ENCODE peak calls at places on chromosomes 3 and 15, in seven cellular contexts. C is neuronal stem cell, Z is Panc1, D is mesendoderm, N is upper lobe of right lung, A is PC-3, U is OCI-LY7. P is an unnamed sample.

GRCh38 chr3:9099711-9100110 is 136.4 kb upstream of the RAD18 start:
- DNase-seq in C (no peak), Z (no peak), D (no peak), N (no peak), A (no peak), U (no peak), P (no peak)

GRCh38 chr3:45548724-45549123 is 45.8 kb upstream of the LIMD1 start:
- DNase-seq in C (no peak), Z (no peak), D (no peak), N (no peak), A (no peak), U (no peak), P (no peak)

GRCh38 chr3:149494022-149494758 is 19.7 kb downstream of the TM4SF4 start:
- DNase-seq in C (peak; percentile 54), Z (peak; percentile 46), D (peak; percentile 76), N (peak; percentile 73), A (peak; percentile 81), U (peak; percentile 37), P (peak; percentile 75)

GRCh38 chr3:45105855-45106655 is 40.1 kb downstream of the CDCP1 start:
- DNase-seq in C (no peak), Z (peak; percentile 58), D (no peak), N (no peak), A (peak; percentile 92), U (no peak), P (peak; percentile 77)

GRCh38 chr3:40649346-40649745 is 124.6 kb downstream of the ZNF621 start:
- DNase-seq in C (no peak), Z (no peak), D (no peak), N (no peak), A (peak; percentile 29), U (no peak), P (no peak)

GRCh38 chr3:164779816-164780215 is 298.5 kb downstream of the SI start:
- DNase-seq in C (no peak), Z (no peak), D (no peak), N (no peak), A (no peak), U (no peak), P (no peak)

GRCh38 chr3:114086356-114086755 is 29.8 kb downstream of the QTRT2 start:
- DNase-seq in C (no peak), Z (no peak), D (no peak), N (no peak), A (no peak), U (no peak), P (no peak)

GRCh38 chr15:89494941-89495637 is 1.3 kb downstream of the RHCG start:
- DNase-seq in C (peak; percentile 32), Z (no peak), D (peak; percentile 30), N (no peak), A (peak; percentile 21), U (peak; percentile 23), P (no peak)

GRCh38 chr15:92164327-92165000 is 229.2 kb upstream of the ST8SIA2 start:
- DNase-seq in C (peak; percentile 41), Z (no peak), D (peak; percentile 87), N (no peak), A (no peak), U (no peak), P (peak; percentile 16)

GRCh38 chr3:43106293-43106628 is 382 bp upstream of the POMGNT2 start:
- DNase-seq in C (no peak), Z (no peak), D (no peak), N (no peak), A (no peak), U (no peak), P (no peak)

GRCh38 chr3:22361465-22361864 is 610.5 kb upstream of the ZNF385D start:
- DNase-seq in C (no peak), Z (no peak), D (no peak), N (no peak), A (no peak), U (no peak), P (no peak)

GRCh38 chr15:91924842-91925495 is 71.5 kb downstream of the SLCO3A1 start:
- DNase-seq in C (no peak), Z (no peak), D (no peak), N (no peak), A (no peak), U (no peak), P (no peak)

GRCh38 chr15:51077565-51078153 is 17.0 kb downstream of the TNFAIP8L3 start:
- DNase-seq in C (peak; percentile 49), Z (no peak), D (peak; percentile 93), N (peak; percentile 85), A (no peak), U (peak; percentile 78), P (peak; percentile 9)

GRCh38 chr15:74426404-74427281 is 7.1 kb downstream of the SEMA7A start:
- DNase-seq in C (no peak), Z (no peak), D (no peak), N (no peak), A (no peak), U (no peak), P (no peak)

GRCh38 chr3:194336601-194337355 is 14.3 kb downstream of the CPN2 start:
- DNase-seq in C (no peak), Z (no peak), D (no peak), N (no peak), A (no peak), U (no peak), P (no peak)

GRCh38 chr3:8136553-8136952 is 365.1 kb upstream of the LMCD1 start:
- DNase-seq in C (no peak), Z (no peak), D (no peak), N (no peak), A (no peak), U (no peak), P (no peak)

GRCh38 chr3:194879991-194880939 is 194.6 kb downstream of the FAM43A start:
- DNase-seq in C (no peak), Z (no peak), D (no peak), N (no peak), A (peak; percentile 11), U (no peak), P (no peak)

GRCh38 chr15:41994171-41994650 is 21.9 kb upstream of the EHD4 start:
- DNase-seq in C (no peak), Z (no peak), D (no peak), N (peak; percentile 52), A (no peak), U (no peak), P (no peak)

GRCh38 chr15:92807971-92808571 is 92.1 kb upstream of the CHD2 start:
- DNase-seq in C (no peak), Z (no peak), D (peak; percentile 61), N (no peak), A (peak; percentile 31), U (peak; percentile 50), P (no peak)

GRCh38 chr3:111923095-111923771 is 55.6 kb upstream of the ABHD10 start:
- DNase-seq in C (no peak), Z (no peak), D (no peak), N (no peak), A (peak; percentile 90), U (no peak), P (no peak)

GRCh38 chr15:67174864-67175573 is 79.4 kb downstream of the AAGAB start:
- DNase-seq in C (no peak), Z (peak; percentile 78), D (peak; percentile 72), N (no peak), A (peak; percentile 94), U (peak; percentile 27), P (no peak)

GRCh38 chr3:168647582-168647981 is 551.9 kb upstream of the GOLIM4 start:
- DNase-seq in C (no peak), Z (no peak), D (no peak), N (no peak), A (peak; percentile 44), U (no peak), P (no peak)

GRCh38 chr3:47628426-47628825 is 49.8 kb upstream of the CSPG5 start:
- DNase-seq in C (no peak), Z (no peak), D (peak; percentile 26), N (no peak), A (no peak), U (no peak), P (no peak)

GRCh38 chr3:183812746-183813445 is 12.5 kb downstream of the MAP6D1 start:
- DNase-seq in C (no peak), Z (no peak), D (no peak), N (no peak), A (no peak), U (no peak), P (no peak)

GRCh38 chr3:183810643-183811594 is 14.5 kb downstream of the MAP6D1 start:
- DNase-seq in C (no peak), Z (no peak), D (no peak), N (no peak), A (no peak), U (no peak), P (no peak)

GRCh38 chr3:183814240-183814639 is 11.1 kb downstream of the MAP6D1 start:
- DNase-seq in C (no peak), Z (no peak), D (no peak), N (no peak), A (no peak), U (no peak), P (no peak)

GRCh38 chr3:183809209-183809608 is 16.2 kb downstream of the MAP6D1 start:
- DNase-seq in C (no peak), Z (no peak), D (no peak), N (no peak), A (no peak), U (no peak), P (no peak)

GRCh38 chr3:183811638-183812037 is 13.7 kb downstream of the MAP6D1 start:
- DNase-seq in C (no peak), Z (no peak), D (no peak), N (no peak), A (no peak), U (no peak), P (no peak)
- H3K27ac ChIP-seq in C (no peak overlapping the region), Z (no peak overlapping the region), D (no peak overlapping the region), N (no peak overlapping the region), A (no peak overlapping the region), U (no peak overlapping the region), P (no peak overlapping the region)

GRCh38 chr3:16336876-16337275 is 71.9 kb downstream of the OXNAD1 start:
- DNase-seq in C (no peak), Z (no peak), D (no peak), N (no peak), A (no peak), U (no peak), P (no peak)
- H3K4me3 ChIP-seq in C (no peak overlapping the region), Z (no peak overlapping the region), D (no peak overlapping the region), N (no peak overlapping the region), A (no peak overlapping the region), U (no peak overlapping the region), P (no peak overlapping the region)

DNA sequence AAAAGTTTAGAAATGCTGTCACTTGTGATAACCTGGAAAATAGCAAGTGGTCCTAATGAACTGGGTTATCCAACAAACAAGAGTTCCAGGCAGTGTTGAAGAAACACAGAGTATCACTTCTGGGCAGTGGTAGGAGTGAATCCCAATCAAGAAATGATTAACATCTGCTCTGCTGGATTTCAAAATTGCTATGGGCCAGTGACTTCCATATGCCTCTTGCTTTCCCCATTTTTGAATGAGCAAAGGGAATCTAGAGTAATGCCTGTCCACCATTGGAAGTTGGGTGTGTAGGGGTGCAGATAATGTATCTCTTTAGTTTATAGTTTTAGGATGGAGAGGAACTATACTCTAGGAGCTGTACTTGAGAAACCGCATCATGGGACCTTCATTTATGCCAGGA is 236.5 kb downstream of the RPLP1 start:
- DNase-seq in C (no peak), Z (no peak), D (no peak), N (no peak), A (no peak), U (no peak), P (no peak)
- H3K36me3 ChIP-seq in C (no peaks in the 10 kb centered on the region), Z (no peaks in the 10 kb centered on the region), D (no peaks in the 10 kb centered on the region), N (no peaks in the 10 kb centered on the region), A (no peaks in the 10 kb centered on the region), U (no peaks in the 10 kb centered on the region), P (no peaks in the 10 kb centered on the region)

DNA sequence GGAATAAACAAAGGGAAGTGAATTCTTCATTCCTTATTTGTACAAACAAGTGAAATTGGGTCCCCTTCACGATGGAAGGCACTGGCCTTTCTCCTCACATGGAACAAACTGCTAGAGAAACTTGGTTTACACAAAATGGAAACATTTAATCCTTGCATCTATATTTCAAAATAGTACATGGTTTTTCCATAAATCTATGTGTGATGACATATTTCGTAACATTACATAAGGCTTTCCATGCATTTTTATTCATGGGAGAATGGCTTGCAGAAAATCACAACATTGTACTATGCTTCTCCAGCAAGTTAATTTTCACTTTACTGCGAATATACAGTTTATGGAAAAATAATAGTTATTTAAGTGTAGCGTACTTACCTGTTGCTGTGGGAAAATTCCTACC is 81.0 kb upstream of the CDIN1 start:
- DNase-seq in C (no peak), Z (no peak), D (no peak), N (no peak), A (no peak), U (no peak), P (no peak)
- H3K27ac ChIP-seq in C (no peak overlapping the region), Z (peak overlapping the region; percentile 39), D (no peak overlapping the region), N (no peak overlapping the region), A (no peak overlapping the region), U (no peak overlapping the region), P (no peak overlapping the region)

P was measured in brain microvascular endothelial cell.